ENCODE peak calls at places on chromosomes 12 and 14, in ten cellular contexts. G is left kidney; B is AG09309; E is foreskin fibroblast; U is NCI-H2029 treated with DMSO at 0.1 percent for 48 hours; F is GM13976; X is SW 1271; I is lower leg skin; P is T follicular helper cell; W is activated naive CD4-positive, alpha-beta T cell. K is an unnamed sample.

GRCh38 chr14:100576091-100577085 is 10.8 kb downstream of the BEGAIN start:
- DNase-seq in G (no peak), B (no peak), E (no peak), U (no peak), F (no peak), X (no peak), I (peak), P (no peak), W (no peak), K (no peak)

GRCh38 chr12:11227373-11227772 is 40.6 kb upstream of the TAS2R42 start:
- DNase-seq in G (no peak), B (no peak), E (no peak), U (no peak), F (no peak), X (no peak), I (no peak), P (no peak), W (no peak), K (no peak)

GRCh38 chr14:23130875-23131274 is 11.8 kb upstream of the CEBPE start:
- DNase-seq in G (no peak), B (no peak), E (no peak), U (no peak), F (no peak), X (no peak), I (no peak), P (no peak), W (no peak), K (no peak)

GRCh38 chr12:22299294-22299912 is 35.1 kb downstream of the ST8SIA1 start:
- DNase-seq in G (peak), B (no peak), E (no peak), U (no peak), F (no peak), X (no peak), I (no peak), P (no peak), W (no peak), K (no peak)

GRCh38 chr14:50060871-50061663 is 55.3 kb downstream of the VCPKMT start:
- DNase-seq in G (peak), B (peak), E (peak), U (no peak), F (peak), X (peak), I (peak), P (no peak), W (no peak), K (no peak)

GRCh38 chr12:122021193-122021821 is 377 bp upstream of the BCL7A start:
- DNase-seq in G (peak), B (no peak), E (peak), U (no peak), F (no peak), X (no peak), I (no peak), P (no peak), W (no peak), K (no peak)

GRCh38 chr14:79836577-79836976 is 374.7 kb downstream of the DIO2 start:
- DNase-seq in G (no peak), B (no peak), E (peak), U (no peak), F (no peak), X (no peak), I (no peak), P (no peak), W (no peak), K (no peak)

GRCh38 chr14:78576437-78577166 is 406.4 kb downstream of the NRXN3 start:
- DNase-seq in G (no peak), B (no peak), E (no peak), U (no peak), F (no peak), X (no peak), I (no peak), P (no peak), W (no peak), K (no peak)

GRCh38 chr12:4240161-4240783 is 33.3 kb upstream of the CCND2 start:
- DNase-seq in G (no peak), B (no peak), E (no peak), U (no peak), F (no peak), X (no peak), I (no peak), P (no peak), W (no peak), K (no peak)

K was measured in GM12878.